ENCODE peak calls at places on chromosomes 6 and 20, in five cellular contexts. P is choroid plexus epithelial cell, V is WTC11, H is cardiac fibroblast, Y is lower lobe of right lung. S is an unnamed sample.

GRCh38 chr6:617485-618100 is 39.3 kb downstream of the HUS1B start:
- DNase-seq in H (no peak), Y (no peak), P (no peak), V (peak), S (no peak)

GRCh38 chr20:49853640-49854039 is 41.0 kb downstream of the SLC9A8 start:
- DNase-seq in P (peak), H (peak), Y (no peak), V (peak), S (peak)

GRCh38 chr6:1385129-1386042 is 4.0 kb upstream of the FOXF2 start:
- DNase-seq in P (no peak), H (no peak), V (no peak), Y (no peak), S (no peak)

GRCh38 chr20:4329232-4329631 is 313.9 kb upstream of the RNF24 start:
- DNase-seq in V (no peak), P (no peak), Y (no peak), H (no peak), S (no peak)

GRCh38 chr6:10873374-10873773 is 8.5 kb downstream of the GCM2 start:
- DNase-seq in Y (no peak), V (no peak), P (no peak), H (no peak), S (no peak)

GRCh38 chr6:26284537-26285142 is 80.4 kb upstream of the BTN3A2 start:
- DNase-seq in H (peak), P (peak), V (peak), Y (peak), S (peak)

GRCh38 chr6:32254761-32255211 is 30.9 kb upstream of the NOTCH4 start:
- DNase-seq in H (no peak), P (no peak), V (peak), Y (no peak), S (no peak)

GRCh38 chr6:105740946-105741605 is 338.2 kb upstream of the PREP start:
- DNase-seq in P (no peak), V (no peak), H (no peak), Y (no peak), S (no peak)

GRCh38 chr6:35776364-35777215 is at the start of gene CLPSL2:
- DNase-seq in H (peak), P (no peak), V (peak), Y (no peak), S (peak)

GRCh38 chr6:142297996-142298753 is 3.6 kb upstream of the ADGRG6 start:
- DNase-seq in V (no peak), Y (no peak), P (peak), H (peak), S (no peak)

GRCh38 chr6:137883400-137883888 is 16.4 kb downstream of the TNFAIP3 start:
- DNase-seq in P (peak), Y (no peak), H (peak), V (no peak), S (no peak)

GRCh38 chr6:134911532-134911931 is 38.4 kb downstream of the ALDH8A1 start:
- DNase-seq in H (peak), P (peak), Y (no peak), V (no peak), S (no peak)

GRCh38 chr6:70371454-70372105 is 41.7 kb upstream of the FAM135A start:
- DNase-seq in V (no peak), P (peak), Y (no peak), H (peak), S (no peak)

GRCh38 chr6:27684264-27685211 is 211.6 kb upstream of the ZNF184 start:
- DNase-seq in P (peak), Y (no peak), V (peak), H (peak), S (peak)

GRCh38 chr20:62985089-62985778 is 21.5 kb downstream of the BHLHE23 start:
- DNase-seq in Y (no peak), P (no peak), V (no peak), H (no peak), S (no peak)

GRCh38 chr20:34754611-34755010 is 50.5 kb downstream of the TP53INP2 start:
- DNase-seq in H (no peak), P (peak), V (peak), Y (no peak), S (no peak)

GRCh38 chr6:37382954-37383353 is 29.2 kb downstream of the RNF8 start:
- DNase-seq in P (no peak), Y (no peak), H (no peak), V (no peak), S (no peak)
- TF ChIP-seq CTCF in P (no peak), Y (no peak), H (no peak), V (no peak), S (peak)

GRCh38 chr20:53413188-53413631 is 180.4 kb downstream of the ZNF217 start:
- DNase-seq in Y (peak), H (no peak), V (peak), P (peak), S (no peak)
- TF ChIP-seq CTCF in Y (peak), H (no peak), V (peak), P (peak), S (no peak)

GRCh38 chr6:144158133-144158532 is 7.8 kb downstream of the STX11 start:
- DNase-seq in P (peak), Y (no peak), V (no peak), H (peak), S (no peak)

GRCh38 chr6:144156334-144156733 is 6.0 kb downstream of the STX11 start:
- DNase-seq in P (peak), Y (no peak), H (peak), V (no peak), S (no peak)

GRCh38 chr6:144159231-144159630 is 8.9 kb downstream of the STX11 start:
- DNase-seq in P (no peak), V (no peak), H (no peak), Y (no peak), S (no peak)

GRCh38 chr6:144155529-144155928 is 5.2 kb downstream of the STX11 start:
- DNase-seq in P (no peak), H (no peak), Y (no peak), V (no peak), S (no peak)

DNA sequence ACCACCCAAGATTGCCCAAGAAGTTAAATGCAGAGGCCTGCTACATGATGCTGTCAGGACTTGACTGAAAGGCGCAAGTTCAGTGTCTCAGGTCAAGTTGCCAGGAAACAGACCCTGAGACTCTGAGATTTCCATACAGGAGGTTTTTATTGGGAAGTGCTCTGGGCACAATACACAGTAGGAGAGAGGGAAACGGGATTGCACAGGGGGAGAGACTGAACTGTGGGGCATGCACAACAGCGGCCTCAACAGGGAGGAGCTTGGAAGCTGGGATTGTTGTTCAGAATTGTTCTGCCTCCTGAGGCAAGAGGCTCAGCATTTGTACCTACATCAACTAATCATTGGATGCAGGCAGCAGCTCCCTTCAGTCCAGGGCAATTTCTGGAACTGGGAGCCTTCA is 6.7 kb downstream of the STX11 start:
- DNase-seq in Y (no peak), H (no peak), V (no peak), P (no peak), S (no peak)
- TF ChIP-seq CTCF in Y (no peak), H (no peak), V (no peak), P (peak), S (no peak)

GRCh38 chr6:149860513-149860833 is 3.7 kb downstream of the LRP11 start:
- DNase-seq in V (no peak), Y (no peak), P (no peak), H (no peak), S (no peak)

GRCh38 chr6:149861603-149862423 is 2.3 kb downstream of the LRP11 start:
- DNase-seq in Y (no peak), P (no peak), V (no peak), H (no peak), S (no peak)

GRCh38 chr6:149859938-149860337 is 4.2 kb downstream of the LRP11 start:
- DNase-seq in P (no peak), H (no peak), Y (no peak), V (no peak), S (no peak)

GRCh38 chr6:149859368-149859767 is 4.8 kb downstream of the LRP11 start:
- DNase-seq in P (peak), V (no peak), Y (no peak), H (peak), S (no peak)

DNA sequence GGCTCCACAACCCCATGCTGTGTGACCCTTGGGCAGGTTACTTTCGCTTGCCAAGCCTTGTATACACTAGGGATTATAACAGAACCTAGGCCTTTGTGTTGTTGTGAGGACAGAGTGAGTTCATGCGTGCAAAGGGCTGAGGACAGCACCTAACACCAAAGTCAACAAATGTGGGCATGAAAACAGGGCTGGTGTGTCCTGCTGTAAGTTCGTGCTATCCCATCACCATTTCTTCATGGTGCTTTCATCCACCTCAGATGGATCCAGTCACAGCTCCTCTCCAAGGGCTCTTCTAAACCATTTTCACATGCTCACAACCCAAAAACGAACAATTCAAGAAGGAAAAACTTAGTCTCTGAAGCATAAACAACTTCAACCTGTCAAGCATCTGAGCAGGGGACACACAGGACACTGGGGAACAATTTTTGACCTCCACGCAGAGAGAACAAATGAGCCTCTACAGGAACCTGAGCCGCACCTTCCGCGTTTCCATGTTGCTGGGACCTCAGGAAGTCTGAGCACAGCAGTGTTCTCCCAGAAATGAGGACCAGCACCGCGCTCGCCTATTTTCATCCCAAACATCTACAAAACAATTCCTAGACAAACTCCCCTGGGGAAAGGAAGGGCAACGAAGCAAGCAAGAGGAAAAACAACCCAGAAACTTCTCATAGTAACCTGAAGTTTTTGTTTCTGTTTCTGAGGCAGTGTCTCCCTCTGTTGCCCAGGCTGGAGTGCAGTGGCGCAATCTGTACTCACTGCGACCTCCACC is 3.1 kb downstream of the LRP11 start:
- DNase-seq in V (no peak), H (peak), P (peak), Y (no peak), S (no peak)
- TF ChIP-seq CTCF in V (no peak), H (no peak), P (peak), Y (no peak), S (no peak)

GRCh38 chr20:45346851-45347250 is 1.4 kb downstream of the SDC4 start:
- DNase-seq in Y (no peak), H (no peak), V (no peak), P (no peak), S (no peak)

GRCh38 chr20:45346291-45346718 is 1.9 kb downstream of the SDC4 start:
- DNase-seq in Y (no peak), V (no peak), P (no peak), H (no peak), S (no peak)

GRCh38 chr20:45347297-45347935 is 808 bp downstream of the SDC4 start:
- DNase-seq in P (no peak), V (no peak), Y (no peak), H (no peak), S (no peak)

GRCh38 chr20:45350217-45350616 is 2.0 kb upstream of the SDC4 start:
- DNase-seq in V (no peak), P (no peak), Y (no peak), H (no peak), S (no peak)

DNA sequence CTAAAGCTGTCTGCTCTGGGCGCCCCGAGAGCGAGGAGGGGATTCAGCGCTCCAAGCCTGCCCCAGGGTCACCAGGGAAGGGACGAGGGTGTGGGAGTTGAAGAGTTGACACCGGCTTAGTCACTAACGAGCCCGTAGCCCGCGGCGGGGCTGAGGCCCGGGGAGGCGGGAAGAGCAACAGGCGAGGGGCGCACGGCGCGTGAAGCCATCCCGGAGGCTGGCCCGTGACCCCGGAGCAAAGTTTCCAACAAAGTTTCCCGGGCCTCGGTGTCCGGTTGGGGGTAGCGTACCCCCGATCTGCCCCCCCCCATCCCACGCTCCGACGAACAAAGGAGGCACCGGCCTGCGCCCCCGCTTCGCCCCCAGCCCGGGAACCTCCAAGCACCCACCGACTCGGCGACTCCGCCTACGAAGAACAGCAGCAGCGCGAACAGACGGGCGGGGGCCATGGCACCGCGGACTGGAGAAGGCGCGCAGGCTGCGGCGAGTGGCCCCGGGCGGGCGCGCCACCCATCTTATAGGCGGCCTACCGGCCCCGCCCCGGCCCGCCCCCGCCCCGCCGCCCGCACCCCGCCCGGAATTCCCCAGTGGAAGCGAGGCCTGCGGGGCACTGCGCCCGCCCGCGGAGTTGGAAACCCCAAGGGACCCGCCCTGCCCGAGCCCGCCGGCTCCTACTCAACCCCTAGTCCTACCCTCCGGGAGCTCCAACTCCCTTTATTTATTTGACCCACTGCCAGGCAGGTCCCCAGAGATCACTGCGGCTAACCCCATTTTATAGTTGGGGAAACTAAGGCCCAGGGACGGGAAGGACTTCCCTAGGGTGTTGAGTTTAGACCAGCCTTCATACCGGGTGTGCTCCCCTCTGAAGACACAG is at the start of gene SDC4:
- DNase-seq in V (peak), H (peak), P (peak), Y (peak), S (peak)
- TF ChIP-seq CTCF in V (no peak), H (no peak), P (no peak), Y (no peak), S (no peak)